ENCODE peak calls at places on chromosomes 4 and X, in eight cellular contexts. D is astrocyte of the hippocampus, J is kidney tubule cell, W is left ventricle myocardium superior, T is NCI-H1092, X is cerebellum, S is coronary artery, I is Daoy. Z is an unnamed sample.

GRCh38 chrX:139290310-139290709 is 240.2 kb upstream of the F9 start:
- DNase-seq in D (peak), J (peak), W (no peak), T (no peak), X (no peak), S (no peak), I (peak), Z (no peak)

GRCh38 chr4:151605215-151605614 is 155.6 kb downstream of the GATB start:
- DNase-seq in D (no peak), J (no peak), W (no peak), T (no peak), X (no peak), S (no peak), I (no peak), Z (no peak)

GRCh38 chrX:130680164-130681035 is 222.6 kb downstream of the ENOX2 start:
- DNase-seq in D (peak), J (peak), W (no peak), T (no peak), X (no peak), S (no peak), I (peak), Z (no peak)

GRCh38 chr4:602559-602942 is 22.8 kb upstream of the PDE6B start:
- DNase-seq in D (no peak), J (peak), W (peak), T (peak), X (no peak), S (no peak), I (peak), Z (peak)

GRCh38 chr4:94634266-94634665 is 123.5 kb upstream of the BMPR1B start:
- DNase-seq in D (no peak), J (no peak), W (no peak), T (no peak), X (no peak), S (no peak), I (no peak), Z (no peak)

GRCh38 chr4:21469438-21470032 is 479.0 kb downstream of the KCNIP4 start:
- DNase-seq in D (peak), J (peak), W (no peak), T (no peak), X (peak), S (no peak), I (no peak), Z (peak)

GRCh38 chr4:180913750-180914149 is 1329.5 kb upstream of the TENM3 start:
- DNase-seq in D (peak), J (peak), W (no peak), T (no peak), X (no peak), S (no peak), I (peak), Z (no peak)

GRCh38 chrX:42615161-42615563 is 162.8 kb downstream of the PPP1R2C start:
- DNase-seq in D (no peak), J (peak), W (no peak), T (no peak), X (no peak), S (no peak), I (no peak), Z (no peak)

GRCh38 chr4:83071116-83071515 is 36.1 kb downstream of the COPS4 start:
- DNase-seq in D (no peak), J (no peak), W (no peak), T (no peak), X (no peak), S (no peak), I (no peak), Z (no peak)

Z was measured in NCI-H460.